ENCODE peak calls at places on chromosomes 3 and 15, in seven cellular contexts. O, Q, D, P, Z, L and K are unnamed samples.

GRCh38 chr15:81000144-81000625 is 538 bp upstream of the TLNRD1 start:
- DNase-seq in O (peak; percentile 21), Q (no peak), D (no peak), P (no peak), Z (no peak), L (no peak), K (no peak)

GRCh38 chr3:55488398-55489055 is 1.4 kb upstream of the WNT5A start:
- DNase-seq in O (peak; percentile 91), Q (peak; percentile 56), D (no peak), P (no peak), Z (peak; percentile 63), L (peak; percentile 75), K (peak; percentile 67)

GRCh38 chr3:9947025-9947995 is 4.9 kb downstream of the PRRT3 start:
- DNase-seq in O (peak; percentile 86), Q (peak; percentile 48), D (no peak), P (no peak), Z (peak; percentile 83), L (peak; percentile 78), K (peak; percentile 56)

GRCh38 chr3:194579091-194579606 is 54.1 kb downstream of the TMEM44 start:
- DNase-seq in O (peak; percentile 55), Q (peak; percentile 61), D (no peak), P (no peak), Z (peak; percentile 76), L (no peak), K (no peak)

GRCh38 chr15:64619880-64620839 is 155.2 kb downstream of the RBPMS2 start:
- DNase-seq in O (no peak), Q (no peak), D (no peak), P (no peak), Z (no peak), L (no peak), K (no peak)

GRCh38 chr3:148923592-148923991 is 58.5 kb downstream of the CPA3 start:
- DNase-seq in O (no peak), Q (no peak), D (no peak), P (no peak), Z (no peak), L (no peak), K (no peak)

GRCh38 chr3:124202754-124203153 is 210.8 kb upstream of the ROPN1 start:
- DNase-seq in O (peak; percentile 11), Q (peak; percentile 64), D (no peak), P (no peak), Z (peak; percentile 45), L (no peak), K (no peak)

GRCh38 chr3:171565671-171566070 is 105.5 kb upstream of the TNIK start:
- DNase-seq in O (no peak), Q (no peak), D (no peak), P (no peak), Z (no peak), L (no peak), K (no peak)

GRCh38 chr15:31268108-31268501 is 58.5 kb upstream of the KLF13 start:
- DNase-seq in O (no peak), Q (peak; percentile 3), D (peak; percentile 85), P (no peak), Z (no peak), L (no peak), K (peak; percentile 25)

GRCh38 chr15:90221251-90221900 is 12.4 kb downstream of the CIB1 start:
- DNase-seq in O (peak; percentile 84), Q (peak; percentile 76), D (no peak), P (no peak), Z (peak; percentile 84), L (no peak), K (peak; percentile 83)

GRCh38 chr3:119595639-119596329 is 1.9 kb upstream of the PLA1A start:
- DNase-seq in O (no peak), Q (no peak), D (no peak), P (no peak), Z (no peak), L (no peak), K (no peak)

GRCh38 chr3:18444597-18445420 is 19.7 kb upstream of the SATB1 start:
- DNase-seq in O (peak; percentile 89), Q (peak; percentile 47), D (no peak), P (peak; percentile 88), Z (peak; percentile 65), L (no peak), K (no peak)

GRCh38 chr3:23108651-23109050 is 94.5 kb upstream of the UBE2E2 start:
- DNase-seq in O (no peak), Q (no peak), D (no peak), P (no peak), Z (no peak), L (no peak), K (no peak)

GRCh38 chr3:18099611-18100010 is 325.5 kb downstream of the SATB1 start:
- DNase-seq in O (no peak), Q (no peak), D (no peak), P (no peak), Z (no peak), L (no peak), K (peak; percentile 34)

GRCh38 chr15:95799286-95800187 is 531.0 kb upstream of the NR2F2 start:
- DNase-seq in O (peak; percentile 24), Q (no peak), D (no peak), P (no peak), Z (no peak), L (no peak), K (no peak)

GRCh38 chr3:41143421-41144031 is 55.8 kb upstream of the CTNNB1 start:
- DNase-seq in O (no peak), Q (no peak), D (no peak), P (no peak), Z (no peak), L (no peak), K (no peak)

GRCh38 chr3:138898301-138898700 is 48.6 kb downstream of the FOXL2 start:
- DNase-seq in O (no peak), Q (peak; percentile 22), D (no peak), P (no peak), Z (no peak), L (no peak), K (no peak)

GRCh38 chr3:23580337-23580736 is 225.4 kb upstream of the UBE2E1 start:
- DNase-seq in O (no peak), Q (no peak), D (no peak), P (no peak), Z (no peak), L (no peak), K (no peak)

GRCh38 chr15:74041777-74042435 is 40.4 kb downstream of the GOLGA6A start:
- DNase-seq in O (no peak), Q (no peak), D (no peak), P (no peak), Z (no peak), L (no peak), K (no peak)

GRCh38 chr3:165283328-165283727 is 87.1 kb upstream of the SLITRK3 start:
- DNase-seq in O (no peak), Q (no peak), D (no peak), P (no peak), Z (no peak), L (no peak), K (no peak)

GRCh38 chr15:87144775-87145174 is 1065.1 kb downstream of the AGBL1 start:
- DNase-seq in O (no peak), Q (no peak), D (no peak), P (no peak), Z (no peak), L (no peak), K (no peak)

GRCh38 chr15:22224241-22224671 is 143.9 kb downstream of the OR4M2 start:
- DNase-seq in O (no peak), Q (no peak), D (no peak), P (no peak), Z (no peak), L (peak; percentile 56), K (no peak)

GRCh38 chr15:32718822-32719716 is 1.3 kb downstream of the GREM1 start:
- DNase-seq in O (peak; percentile 19), Q (no peak), D (no peak), P (no peak), Z (no peak), L (peak; percentile 68), K (peak; percentile 47)
- H3K27ac ChIP-seq in O (no peak overlapping the region), Q (no peak overlapping the region), D (peak overlapping the region; percentile 80), P (no peak overlapping the region), Z (no peak overlapping the region), L (no peak overlapping the region), K (peak overlapping the region; percentile 21)

GRCh38 chr3:153756816-153757215 is 364.4 kb upstream of the ARHGEF26 start:
- DNase-seq in O (no peak), Q (no peak), D (no peak), P (no peak), Z (no peak), L (no peak), K (no peak)

GRCh38 chr3:153753035-153753434 is 368.2 kb upstream of the ARHGEF26 start:
- DNase-seq in O (no peak), Q (no peak), D (no peak), P (no peak), Z (no peak), L (no peak), K (no peak)

GRCh38 chr3:153749070-153749610 is 372.1 kb upstream of the ARHGEF26 start:
- DNase-seq in O (no peak), Q (no peak), D (no peak), P (no peak), Z (no peak), L (no peak), K (no peak)

GRCh38 chr3:153757839-153758238 is 363.4 kb upstream of the ARHGEF26 start:
- DNase-seq in O (no peak), Q (no peak), D (no peak), P (no peak), Z (no peak), L (no peak), K (no peak)

GRCh38 chr3:153752405-153753027 is 368.7 kb upstream of the ARHGEF26 start:
- DNase-seq in O (no peak), Q (no peak), D (no peak), P (no peak), Z (no peak), L (no peak), K (no peak)
- H3K4me3 ChIP-seq in O (no peak overlapping the region), Q (no peak overlapping the region), D (no peak overlapping the region), P (no peak overlapping the region), Z (no peak overlapping the region), L (no peak overlapping the region), K (no peak overlapping the region)

GRCh38 chr3:186942168-186942567 is 11.8 kb downstream of the ST6GAL1 start:
- DNase-seq in O (no peak), Q (no peak), D (no peak), P (no peak), Z (no peak), L (no peak), K (no peak)

GRCh38 chr3:186940965-186941364 is 10.6 kb downstream of the ST6GAL1 start:
- DNase-seq in O (no peak), Q (peak; percentile 69), D (no peak), P (no peak), Z (no peak), L (no peak), K (no peak)

GRCh38 chr3:186939536-186939935 is 9.2 kb downstream of the ST6GAL1 start:
- DNase-seq in O (no peak), Q (no peak), D (no peak), P (no peak), Z (no peak), L (no peak), K (no peak)

GRCh38 chr3:186937017-186937875 is 6.9 kb downstream of the ST6GAL1 start:
- DNase-seq in O (no peak), Q (no peak), D (no peak), P (no peak), Z (no peak), L (no peak), K (no peak)

GRCh38 chr3:186938716-186939115 is 8.4 kb downstream of the ST6GAL1 start:
- DNase-seq in O (peak; percentile 58), Q (peak; percentile 70), D (no peak), P (no peak), Z (no peak), L (no peak), K (no peak)
- H3K27ac ChIP-seq in O (peak overlapping the region; percentile 27), Q (peak overlapping the region; percentile 52), D (no peak overlapping the region), P (no peak overlapping the region), Z (no peak overlapping the region), L (no peak overlapping the region), K (no peak overlapping the region)

GRCh38 chr3:48664313-48664644 is 1.6 kb upstream of the CELSR3 start:
- DNase-seq in O (no peak), Q (no peak), D (no peak), P (no peak), Z (no peak), L (no peak), K (no peak)
- H3K4me3 ChIP-seq in O (no peak overlapping the region), Q (no peak overlapping the region), D (peak overlapping the region; percentile 62), P (peak overlapping the region; percentile 70), Z (no peak overlapping the region), L (no peak overlapping the region), K (no peak overlapping the region)